ENCODE peak calls at places on chromosomes 13 and 19, in five cellular contexts. Y, Q, T, D and I are unnamed samples.

GRCh38 chr13:50923272-50923671 is 13.7 kb downstream of the RNASEH2B start:
- DNase-seq in Y (no peak), Q (no peak), T (no peak), D (no peak), I (no peak)

GRCh38 chr13:109964164-109964563 is 177.8 kb upstream of the IRS2 start:
- DNase-seq in Y (no peak), Q (no peak), T (no peak), D (no peak), I (no peak)

GRCh38 chr19:5567360-5567970 is at the start of gene TINCR:
- DNase-seq in Y (no peak), Q (no peak), T (no peak), D (no peak), I (no peak)

GRCh38 chr13:76852991-76853390 is 33.2 kb downstream of the KCTD12 start:
- DNase-seq in Y (peak), Q (no peak), T (no peak), D (no peak), I (no peak)

GRCh38 chr13:109780880-109781383 is 5.5 kb downstream of the IRS2 start:
- DNase-seq in Y (no peak), Q (no peak), T (no peak), D (no peak), I (no peak)

GRCh38 chr13:105572401-105572800 is 963.1 kb downstream of the EFNB2 start:
- DNase-seq in Y (peak), Q (no peak), T (no peak), D (no peak), I (no peak)

GRCh38 chr13:42740753-42741152 is 40.6 kb upstream of the FAM216B start:
- DNase-seq in Y (no peak), Q (peak), T (no peak), D (no peak), I (no peak)

GRCh38 chr19:58128041-58128685 is 22.4 kb downstream of the ZNF329 start:
- DNase-seq in Y (no peak), Q (no peak), T (no peak), D (no peak), I (no peak)

GRCh38 chr13:39773833-39774232 is 118.4 kb downstream of the COG6 start:
- DNase-seq in Y (peak), Q (no peak), T (no peak), D (no peak), I (no peak)

GRCh38 chr19:13437919-13438618 is 68.2 kb downstream of the CACNA1A start:
- DNase-seq in Y (no peak), Q (no peak), T (no peak), D (no peak), I (no peak)

GRCh38 chr19:6767081-6767356 is 216 bp downstream of the SH2D3A start:
- DNase-seq in Y (no peak), Q (no peak), T (no peak), D (no peak), I (no peak)

GRCh38 chr13:54033323-54033861 is 1004.8 kb downstream of the OLFM4 start:
- DNase-seq in Y (no peak), Q (no peak), T (no peak), D (no peak), I (no peak)

GRCh38 chr13:113845723-113846638 is 17.9 kb downstream of the GAS6 start:
- DNase-seq in Y (no peak), Q (no peak), T (no peak), D (no peak), I (no peak)

GRCh38 chr13:28401303-28402056 is 93.4 kb downstream of the FLT1 start:
- DNase-seq in Y (peak), Q (no peak), T (no peak), D (no peak), I (no peak)

GRCh38 chr13:108349269-108349668 is 79.8 kb downstream of the TNFSF13B start:
- DNase-seq in Y (no peak), Q (no peak), T (no peak), D (no peak), I (no peak)

GRCh38 chr19:5074418-5074817 is 105.5 kb downstream of the KDM4B start:
- DNase-seq in Y (no peak), Q (no peak), T (no peak), D (no peak), I (no peak)

GRCh38 chr13:80048030-80048429 is 292.9 kb downstream of the SPRY2 start:
- DNase-seq in Y (no peak), Q (no peak), T (no peak), D (no peak), I (no peak)

GRCh38 chr13:48437381-48437780 is 24.5 kb upstream of the LPAR6 start:
- DNase-seq in Y (peak), Q (no peak), T (no peak), D (peak), I (no peak)

GRCh38 chr19:35742121-35742724 is at the start of gene IGFLR1:
- DNase-seq in Y (no peak), Q (peak), T (no peak), D (no peak), I (no peak)

GRCh38 chr19:45601115-45601514 is 897 bp downstream of the GPR4 start:
- DNase-seq in Y (no peak), Q (no peak), T (no peak), D (no peak), I (no peak)

GRCh38 chr19:3132971-3133792 is 2.7 kb upstream of the GNA15 start:
- DNase-seq in Y (no peak), Q (peak), T (peak), D (no peak), I (peak)

GRCh38 chr19:42276821-42277220 is 7.8 kb downstream of the CIC start:
- DNase-seq in Y (no peak), Q (no peak), T (no peak), D (no peak), I (no peak)

GRCh38 chr13:103430368-103430767 is 364.2 kb upstream of the SLC10A2 start:
- DNase-seq in Y (no peak), Q (no peak), T (no peak), D (no peak), I (no peak)

GRCh38 chr19:27975419-27976005 is 1237.4 kb downstream of the UQCRFS1 start:
- DNase-seq in Y (no peak), Q (no peak), T (no peak), D (no peak), I (no peak)

GRCh38 chr13:113378825-113379224 is 14.9 kb upstream of the GRTP1 start:
- DNase-seq in Y (no peak), Q (no peak), T (no peak), D (no peak), I (no peak)

GRCh38 chr13:21749410-21749809 is 78.5 kb downstream of the FGF9 start:
- DNase-seq in Y (peak), Q (no peak), T (no peak), D (no peak), I (no peak)

GRCh38 chr19:16903347-16903746 is 14.5 kb downstream of the F2RL3 start:
- DNase-seq in Y (no peak), Q (no peak), T (no peak), D (no peak), I (no peak)

GRCh38 chr19:40387151-40387550 is 2.8 kb downstream of the HIPK4 start:
- DNase-seq in Y (no peak), Q (no peak), T (no peak), D (no peak), I (no peak)

GRCh38 chr13:60931858-60932546 is 483.6 kb downstream of the PCDH20 start:
- DNase-seq in Y (no peak), Q (no peak), T (no peak), D (no peak), I (no peak)

GRCh38 chr13:59205501-59205900 is 958.2 kb downstream of the DIAPH3 start:
- DNase-seq in Y (no peak), Q (no peak), T (no peak), D (no peak), I (no peak)

GRCh38 chr19:33840382-33840781 is 43.7 kb downstream of the KCTD15 start:
- DNase-seq in Y (no peak), Q (no peak), T (no peak), D (no peak), I (no peak)

GRCh38 chr13:83332751-83333150 is 549.5 kb downstream of the SLITRK1 start:
- DNase-seq in Y (no peak), Q (no peak), T (no peak), D (no peak), I (no peak)

GRCh38 chr13:40631605-40632004 is 34.8 kb downstream of the FOXO1 start:
- DNase-seq in Y (no peak), Q (no peak), T (no peak), D (no peak), I (no peak)